ENCODE peak calls at places on chromosomes 2 and 18, in nine cellular contexts. One of them, this sample, is unnamed.
A peak's percentile ranks its signal among the peaks of the same experiment; 100 is the strongest.

GRCh38 chr2:184394642-184395041 is 203.7 kb upstream of the ZNF804A start:
- DNase-seq in psoas muscle: no peak
- DNase-seq in A549: no peak
- DNase-seq in neural progenitor cell: no peak
- DNase-seq in colonic mucosa: no peak
- DNase-seq in hepatocyte: no peak
- DNase-seq in IMR-90: no peak
- DNase-seq in left ventricle myocardium inferior: no peak
- DNase-seq in ovary: no peak
- DNase-seq in this sample: no peak

GRCh38 chr18:29653816-29654215 is 1388.7 kb downstream of the DSC3 start:
- DNase-seq in neural progenitor cell: no peak
- DNase-seq in A549: no peak
- DNase-seq in colonic mucosa: no peak
- DNase-seq in IMR-90: no peak
- DNase-seq in hepatocyte: no peak
- DNase-seq in psoas muscle: no peak
- DNase-seq in ovary: no peak
- DNase-seq in left ventricle myocardium inferior: no peak
- DNase-seq in this sample: no peak

GRCh38 chr2:101446869-101447268 is 28.0 kb downstream of the RFX8 start:
- DNase-seq in A549: no peak
- DNase-seq in psoas muscle: no peak
- DNase-seq in neural progenitor cell: no peak
- DNase-seq in ovary: no peak
- DNase-seq in colonic mucosa: no peak
- DNase-seq in left ventricle myocardium inferior: no peak
- DNase-seq in IMR-90: peak; percentile 93
- DNase-seq in hepatocyte: no peak
- DNase-seq in this sample: no peak

GRCh38 chr2:71276311-71277158 is 49.6 kb upstream of the PAIP2B start:
- DNase-seq in ovary: peak; percentile 83
- DNase-seq in hepatocyte: peak; percentile 88
- DNase-seq in colonic mucosa: peak; percentile 91
- DNase-seq in left ventricle myocardium inferior: peak; percentile 93
- DNase-seq in neural progenitor cell: peak; percentile 96
- DNase-seq in A549: peak; percentile 89
- DNase-seq in IMR-90: peak; percentile 51
- DNase-seq in psoas muscle: peak; percentile 95
- DNase-seq in this sample: peak; percentile 92

GRCh38 chr2:203720922-203721672 is 14.7 kb downstream of the CD28 start:
- DNase-seq in hepatocyte: no peak
- DNase-seq in IMR-90: no peak
- DNase-seq in ovary: no peak
- DNase-seq in left ventricle myocardium inferior: no peak
- DNase-seq in psoas muscle: no peak
- DNase-seq in colonic mucosa: no peak
- DNase-seq in neural progenitor cell: peak; percentile 9
- DNase-seq in A549: no peak
- DNase-seq in this sample: no peak

GRCh38 chr2:172442072-172442895 is 14.9 kb downstream of the ITGA6 start:
- DNase-seq in colonic mucosa: peak; percentile 88
- DNase-seq in ovary: no peak
- DNase-seq in A549: peak; percentile 86
- DNase-seq in IMR-90: peak; percentile 97
- DNase-seq in left ventricle myocardium inferior: no peak
- DNase-seq in hepatocyte: peak; percentile 90
- DNase-seq in neural progenitor cell: peak; percentile 36
- DNase-seq in psoas muscle: no peak
- DNase-seq in this sample: peak; percentile 75

GRCh38 chr2:164837807-164838206 is 3.8 kb downstream of the COBLL1 start:
- DNase-seq in ovary: no peak
- DNase-seq in A549: no peak
- DNase-seq in psoas muscle: no peak
- DNase-seq in IMR-90: no peak
- DNase-seq in hepatocyte: no peak
- DNase-seq in neural progenitor cell: no peak
- DNase-seq in colonic mucosa: no peak
- DNase-seq in left ventricle myocardium inferior: no peak
- DNase-seq in this sample: no peak

GRCh38 chr2:8654483-8654882 is 27.4 kb upstream of the ID2 start:
- DNase-seq in psoas muscle: no peak
- DNase-seq in hepatocyte: no peak
- DNase-seq in A549: no peak
- DNase-seq in left ventricle myocardium inferior: no peak
- DNase-seq in colonic mucosa: no peak
- DNase-seq in neural progenitor cell: no peak
- DNase-seq in IMR-90: no peak
- DNase-seq in ovary: no peak
- DNase-seq in this sample: no peak

GRCh38 chr18:54130177-54130576 is 94.3 kb downstream of the MBD2 start:
- DNase-seq in neural progenitor cell: no peak
- DNase-seq in A549: no peak
- DNase-seq in left ventricle myocardium inferior: no peak
- DNase-seq in ovary: no peak
- DNase-seq in colonic mucosa: no peak
- DNase-seq in psoas muscle: no peak
- DNase-seq in hepatocyte: no peak
- DNase-seq in IMR-90: peak; percentile 10
- DNase-seq in this sample: no peak
- TF ChIP-seq CTCF in neural progenitor cell: no peak
- TF ChIP-seq CTCF in A549: no peak
- TF ChIP-seq CTCF in left ventricle myocardium inferior: no peak
- TF ChIP-seq CTCF in ovary: no peak
- TF ChIP-seq CTCF in colonic mucosa: no peak
- TF ChIP-seq CTCF in psoas muscle: no peak
- TF ChIP-seq CTCF in hepatocyte: no peak
- TF ChIP-seq CTCF in IMR-90: no peak
- TF ChIP-seq CTCF in this sample: no peak

GRCh38 chr2:230879891-230880290 is 15.1 kb downstream of the ITM2C start:
- DNase-seq in IMR-90: no peak
- DNase-seq in colonic mucosa: no peak
- DNase-seq in neural progenitor cell: no peak
- DNase-seq in psoas muscle: no peak
- DNase-seq in ovary: no peak
- DNase-seq in left ventricle myocardium inferior: no peak
- DNase-seq in hepatocyte: no peak
- DNase-seq in A549: no peak
- DNase-seq in this sample: peak; percentile 59
- H3K4me1 ChIP-seq in IMR-90: no peaks in the 10 kb centered on the region
- H3K4me1 ChIP-seq in colonic mucosa: peaks cover 32% of the 10 kb centered on the region
- H3K4me1 ChIP-seq in neural progenitor cell: peaks cover 6% of the 10 kb centered on the region
- H3K4me1 ChIP-seq in psoas muscle: no peaks in the 10 kb centered on the region
- H3K4me1 ChIP-seq in ovary: peaks cover 4% of the 10 kb centered on the region
- H3K4me1 ChIP-seq in left ventricle myocardium inferior: no peaks in the 10 kb centered on the region
- H3K4me1 ChIP-seq in hepatocyte: peaks cover 5% of the 10 kb centered on the region
- H3K4me1 ChIP-seq in A549: no peaks in the 10 kb centered on the region
- H3K4me1 ChIP-seq in this sample: peaks cover 52% of the 10 kb centered on the region

DNA sequence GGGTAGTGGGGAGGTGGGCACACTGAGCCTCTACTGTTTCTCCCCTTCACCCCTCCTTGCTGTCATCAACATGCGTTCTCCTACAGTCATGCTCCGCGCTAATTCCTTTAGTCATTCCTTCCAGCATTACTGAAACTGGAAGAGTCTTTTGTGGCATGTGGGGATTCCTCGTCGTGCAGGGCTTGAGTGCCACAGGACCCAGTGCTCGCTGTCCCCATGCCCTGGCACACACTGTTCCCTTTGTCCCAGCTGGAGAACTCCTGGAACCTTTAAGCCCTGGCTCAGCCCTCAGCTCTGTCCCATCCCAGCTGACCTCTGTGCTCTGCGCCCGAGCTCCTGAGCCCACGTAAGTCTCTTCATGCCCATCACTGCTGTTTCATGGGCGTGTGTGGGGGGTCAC is 42.1 kb downstream of the ODC1 start:
- DNase-seq in A549: no peak
- DNase-seq in hepatocyte: no peak
- DNase-seq in ovary: no peak
- DNase-seq in psoas muscle: peak; percentile 74
- DNase-seq in IMR-90: no peak
- DNase-seq in left ventricle myocardium inferior: no peak
- DNase-seq in colonic mucosa: no peak
- DNase-seq in neural progenitor cell: no peak
- DNase-seq in this sample: no peak
- H3K9me3 ChIP-seq in A549: no peaks in the 10 kb centered on the region
- H3K9me3 ChIP-seq in hepatocyte: no peaks in the 10 kb centered on the region
- H3K9me3 ChIP-seq in ovary: no peaks in the 10 kb centered on the region
- H3K9me3 ChIP-seq in psoas muscle: no peaks in the 10 kb centered on the region
- H3K9me3 ChIP-seq in IMR-90: no peaks in the 10 kb centered on the region
- H3K9me3 ChIP-seq in left ventricle myocardium inferior: no peaks in the 10 kb centered on the region
- H3K9me3 ChIP-seq in colonic mucosa: no peaks in the 10 kb centered on the region
- H3K9me3 ChIP-seq in neural progenitor cell: no peaks in the 10 kb centered on the region
- H3K9me3 ChIP-seq in this sample: no peaks in the 10 kb centered on the region

GRCh38 chr2:1881502-1881901 is 137.2 kb upstream of the PXDN start:
- DNase-seq in psoas muscle: no peak
- DNase-seq in colonic mucosa: no peak
- DNase-seq in ovary: no peak
- DNase-seq in neural progenitor cell: no peak
- DNase-seq in hepatocyte: no peak
- DNase-seq in A549: no peak
- DNase-seq in left ventricle myocardium inferior: no peak
- DNase-seq in IMR-90: no peak
- DNase-seq in this sample: no peak
- TF ChIP-seq CTCF in psoas muscle: no peak
- TF ChIP-seq CTCF in colonic mucosa: no peak
- TF ChIP-seq CTCF in ovary: no peak
- TF ChIP-seq CTCF in neural progenitor cell: no peak
- TF ChIP-seq CTCF in hepatocyte: no peak
- TF ChIP-seq CTCF in A549: no peak
- TF ChIP-seq CTCF in left ventricle myocardium inferior: no peak
- TF ChIP-seq CTCF in IMR-90: no peak
- TF ChIP-seq CTCF in this sample: no peak

GRCh38 chr2:68741238-68741637 is 6.6 kb downstream of the ARHGAP25 start:
- DNase-seq in neural progenitor cell: no peak
- DNase-seq in A549: no peak
- DNase-seq in psoas muscle: no peak
- DNase-seq in colonic mucosa: peak; percentile 18
- DNase-seq in IMR-90: no peak
- DNase-seq in left ventricle myocardium inferior: no peak
- DNase-seq in ovary: no peak
- DNase-seq in hepatocyte: no peak
- DNase-seq in this sample: no peak

GRCh38 chr2:68741805-68742306 is 7.2 kb downstream of the ARHGAP25 start:
- DNase-seq in psoas muscle: no peak
- DNase-seq in neural progenitor cell: no peak
- DNase-seq in left ventricle myocardium inferior: no peak
- DNase-seq in ovary: no peak
- DNase-seq in IMR-90: peak; percentile 30
- DNase-seq in hepatocyte: no peak
- DNase-seq in A549: no peak
- DNase-seq in colonic mucosa: peak; percentile 14
- DNase-seq in this sample: peak; percentile 1

GRCh38 chr2:68737717-68738116 is 3.1 kb downstream of the ARHGAP25 start:
- DNase-seq in colonic mucosa: peak; percentile 30
- DNase-seq in psoas muscle: no peak
- DNase-seq in neural progenitor cell: no peak
- DNase-seq in IMR-90: no peak
- DNase-seq in left ventricle myocardium inferior: no peak
- DNase-seq in hepatocyte: no peak
- DNase-seq in ovary: no peak
- DNase-seq in A549: no peak
- DNase-seq in this sample: no peak

GRCh38 chr2:68740184-68740914 is 5.7 kb downstream of the ARHGAP25 start:
- DNase-seq in psoas muscle: no peak
- DNase-seq in neural progenitor cell: no peak
- DNase-seq in A549: no peak
- DNase-seq in hepatocyte: no peak
- DNase-seq in ovary: no peak
- DNase-seq in IMR-90: peak; percentile 76
- DNase-seq in left ventricle myocardium inferior: no peak
- DNase-seq in colonic mucosa: peak; percentile 15
- DNase-seq in this sample: no peak

GRCh38 chr2:68739261-68740183 is 4.9 kb downstream of the ARHGAP25 start:
- DNase-seq in ovary: no peak
- DNase-seq in neural progenitor cell: no peak
- DNase-seq in IMR-90: no peak
- DNase-seq in psoas muscle: no peak
- DNase-seq in hepatocyte: no peak
- DNase-seq in left ventricle myocardium inferior: no peak
- DNase-seq in A549: no peak
- DNase-seq in colonic mucosa: peak; percentile 17
- DNase-seq in this sample: no peak
- H3K4me1 ChIP-seq in ovary: no peaks in the 10 kb centered on the region
- H3K4me1 ChIP-seq in neural progenitor cell: no peaks in the 10 kb centered on the region
- H3K4me1 ChIP-seq in IMR-90: peaks cover 9% of the 10 kb centered on the region
- H3K4me1 ChIP-seq in psoas muscle: no peaks in the 10 kb centered on the region
- H3K4me1 ChIP-seq in hepatocyte: no peaks in the 10 kb centered on the region
- H3K4me1 ChIP-seq in left ventricle myocardium inferior: no peaks in the 10 kb centered on the region
- H3K4me1 ChIP-seq in A549: no peaks in the 10 kb centered on the region
- H3K4me1 ChIP-seq in colonic mucosa: peaks cover 6% of the 10 kb centered on the region
- H3K4me1 ChIP-seq in this sample: no peaks in the 10 kb centered on the region

DNA sequence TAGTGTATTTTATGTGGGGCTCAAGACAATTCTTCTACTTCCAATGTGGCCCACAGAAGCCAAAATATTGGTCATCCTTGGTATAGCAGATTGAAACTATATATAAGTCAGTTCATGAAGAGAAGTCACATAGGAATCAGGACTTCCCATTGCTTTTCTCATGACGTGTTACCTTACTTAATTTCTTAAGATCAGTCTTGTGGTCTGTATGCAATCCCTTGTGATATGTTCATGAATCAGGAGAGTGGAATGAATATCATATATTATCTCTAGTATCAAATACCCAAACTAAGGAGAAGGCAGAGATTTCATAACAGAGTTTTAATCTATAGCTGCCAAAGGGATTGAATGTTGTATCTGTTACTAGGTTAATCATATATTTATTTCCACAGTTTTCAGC is 1390.4 kb downstream of the SUCLG1 start:
- DNase-seq in colonic mucosa: no peak
- DNase-seq in psoas muscle: no peak
- DNase-seq in IMR-90: peak; percentile 40
- DNase-seq in A549: no peak
- DNase-seq in left ventricle myocardium inferior: no peak
- DNase-seq in hepatocyte: no peak
- DNase-seq in ovary: no peak
- DNase-seq in neural progenitor cell: no peak
- DNase-seq in this sample: no peak
- H3K9me3 ChIP-seq in colonic mucosa: no peaks in the 10 kb centered on the region
- H3K9me3 ChIP-seq in psoas muscle: no peaks in the 10 kb centered on the region
- H3K9me3 ChIP-seq in IMR-90: no peaks in the 10 kb centered on the region
- H3K9me3 ChIP-seq in A549: peaks cover 3% of the 10 kb centered on the region
- H3K9me3 ChIP-seq in left ventricle myocardium inferior: no peaks in the 10 kb centered on the region
- H3K9me3 ChIP-seq in hepatocyte: no peaks in the 10 kb centered on the region
- H3K9me3 ChIP-seq in ovary: no peaks in the 10 kb centered on the region
- H3K9me3 ChIP-seq in neural progenitor cell: no peaks in the 10 kb centered on the region
- H3K9me3 ChIP-seq in this sample: no peaks in the 10 kb centered on the region

DNA sequence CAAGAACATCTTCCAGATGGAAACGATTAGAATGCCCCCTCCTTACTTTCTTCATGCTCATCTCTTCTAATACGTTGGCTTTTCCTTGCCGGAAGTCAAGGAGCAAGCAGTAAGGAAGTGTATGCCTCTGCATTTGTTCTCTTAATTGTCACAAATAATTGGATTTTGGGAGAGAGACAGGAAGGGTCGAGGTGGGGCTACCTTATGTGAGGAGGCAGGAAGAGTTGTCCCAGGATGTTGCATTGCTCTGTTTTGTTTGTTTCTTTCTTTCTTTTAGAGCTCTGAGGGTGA is 51.2 kb upstream of the ZNF516 start:
- DNase-seq in psoas muscle: no peak
- DNase-seq in IMR-90: no peak
- DNase-seq in colonic mucosa: no peak
- DNase-seq in ovary: no peak
- DNase-seq in A549: no peak
- DNase-seq in neural progenitor cell: no peak
- DNase-seq in hepatocyte: no peak
- DNase-seq in left ventricle myocardium inferior: no peak
- DNase-seq in this sample: no peak
- TF ChIP-seq CTCF in psoas muscle: no peak
- TF ChIP-seq CTCF in IMR-90: no peak
- TF ChIP-seq CTCF in colonic mucosa: no peak
- TF ChIP-seq CTCF in ovary: no peak
- TF ChIP-seq CTCF in A549: no peak
- TF ChIP-seq CTCF in neural progenitor cell: no peak
- TF ChIP-seq CTCF in hepatocyte: no peak
- TF ChIP-seq CTCF in left ventricle myocardium inferior: no peak
- TF ChIP-seq CTCF in this sample: no peak